ENCODE peak calls at places on chromosomes 7 and 10, in four cellular contexts. T is CD4-positive, CD25-positive, alpha-beta regulatory T cell; Z is CD8-positive, alpha-beta T cell; L is breast epithelium. X is an unnamed sample. For H3K4me1 and H3K27me3, the result is how much of the 10 kb centered on the place peaks cover.

GRCh38 chr10:132881186-132881920 is 61.0 kb downstream of the CFAP46 start:
- DNase-seq in T (no peak), L (peak), Z (no peak), X (no peak)

GRCh38 chr7:101817930-101818698 is 688 bp downstream of the CUX1 start:
- DNase-seq in L (no peak), Z (no peak), T (no peak), X (no peak)

GRCh38 chr10:59950105-59950504 is 43.7 kb upstream of the CCDC6 start:
- DNase-seq in L (no peak), Z (no peak), T (no peak), X (no peak)

GRCh38 chr10:29712108-29712507 is 77.3 kb upstream of the SVIL start:
- DNase-seq in L (no peak), Z (no peak), T (no peak), X (no peak)

GRCh38 chr7:84528756-84529479 is 334.3 kb upstream of the SEMA3A start:
- DNase-seq in L (no peak), Z (no peak), T (no peak), X (no peak)

GRCh38 chr10:11354823-11355222 is 256.6 kb downstream of the USP6NL start:
- DNase-seq in Z (no peak), L (no peak), T (no peak), X (no peak)

GRCh38 chr10:58791137-58791536 is 278.5 kb downstream of the BICC1 start:
- DNase-seq in Z (no peak), L (no peak), T (no peak), X (no peak)

GRCh38 chr10:122861724-122862161 is 16.1 kb upstream of the CUZD1 start:
- DNase-seq in L (no peak), Z (no peak), T (no peak), X (no peak)

GRCh38 chr10:86868353-86868752 is 89.1 kb downstream of the MMRN2 start:
- DNase-seq in Z (no peak), T (no peak), L (no peak), X (no peak)

GRCh38 chr10:112775892-112776679 is 174.0 kb upstream of the TCF7L2 start:
- DNase-seq in L (no peak), Z (no peak), T (no peak), X (no peak)

GRCh38 chr10:33151344-33151864 is 183.1 kb downstream of the NRP1 start:
- DNase-seq in T (no peak), L (no peak), Z (no peak), X (no peak)

GRCh38 chr7:108468246-108468645 is 12.0 kb upstream of the NRCAM start:
- DNase-seq in Z (no peak), T (no peak), L (no peak), X (no peak)

GRCh38 chr10:3365630-3366029 is 193.0 kb upstream of the PITRM1 start:
- DNase-seq in L (no peak), Z (no peak), T (no peak), X (no peak)

GRCh38 chr7:11896663-11897062 is 64.7 kb upstream of the THSD7A start:
- DNase-seq in L (no peak), T (no peak), Z (no peak), X (no peak)

GRCh38 chr7:47601119-47601880 is 19.4 kb upstream of the TNS3 start:
- DNase-seq in Z (no peak), L (no peak), T (no peak), X (no peak)

GRCh38 chr10:24349379-24350110 is 140.6 kb downstream of the KIAA1217 start:
- DNase-seq in L (no peak), T (no peak), Z (no peak), X (no peak)

GRCh38 chr7:158028971-158029370 is 558.7 kb downstream of the PTPRN2 start:
- DNase-seq in T (no peak), Z (no peak), L (peak), X (no peak)

GRCh38 chr10:103854265-103854686 is 1.1 kb downstream of the SH3PXD2A start:
- DNase-seq in T (no peak), Z (no peak), L (no peak), X (no peak)

GRCh38 chr7:98287486-98287959 is 6.0 kb downstream of the BRI3 start:
- DNase-seq in T (no peak), L (no peak), Z (no peak), X (no peak)

GRCh38 chr7:75546272-75547015 is 54.3 kb downstream of the SPDYE5 start:
- DNase-seq in Z (no peak), T (no peak), L (no peak), X (no peak)

GRCh38 chr10:62614389-62615157 is 189.9 kb upstream of the ADO start:
- DNase-seq in Z (no peak), T (no peak), L (no peak), X (no peak)

GRCh38 chr10:13709931-13710690 is 123.3 kb downstream of the PRPF18 start:
- DNase-seq in Z (no peak), L (no peak), T (no peak), X (peak)
- H3K4me1 ChIP-seq in Z (under half), L (under half), T (under half), X (half or more)

DNA sequence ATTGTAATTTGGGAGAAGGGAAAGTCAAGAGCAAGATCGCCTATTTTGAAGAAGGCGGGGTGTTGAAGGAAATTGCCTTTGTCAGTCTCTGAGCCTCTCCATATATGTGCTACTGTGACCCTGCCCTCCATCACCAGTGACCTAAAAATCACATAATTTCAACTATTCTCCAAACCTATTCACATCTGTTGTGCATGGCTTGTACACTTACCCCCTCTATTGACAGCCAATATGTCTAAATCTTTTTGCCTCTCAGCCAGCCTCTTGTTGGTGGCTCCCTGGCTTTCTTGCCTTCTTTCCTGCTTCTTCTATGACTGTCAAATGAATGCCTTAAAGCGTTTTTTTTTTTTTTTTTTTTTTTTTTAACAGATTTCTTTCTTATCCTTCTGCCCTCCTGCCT is 295.6 kb downstream of the AUTS2 start:
- DNase-seq in T (no peak), Z (no peak), L (no peak), X (no peak)
- H3K27ac ChIP-seq in T (no peak), Z (no peak), L (no peak), X (no peak)

GRCh38 chr10:71396084-71396713 is 521 bp upstream of the CDH23 start:
- DNase-seq in T (no peak), Z (peak), L (peak), X (peak)
- H3K27me3 ChIP-seq in T (under half), Z (under half), L (under half), X (half or more)

GRCh38 chr7:106459397-106460072 is 174.8 kb upstream of the NAMPT start:
- DNase-seq in L (no peak), Z (no peak), T (no peak), X (no peak)
- H3K4me1 ChIP-seq in L (under half), Z (under half), T (under half), X (under half)

DNA sequence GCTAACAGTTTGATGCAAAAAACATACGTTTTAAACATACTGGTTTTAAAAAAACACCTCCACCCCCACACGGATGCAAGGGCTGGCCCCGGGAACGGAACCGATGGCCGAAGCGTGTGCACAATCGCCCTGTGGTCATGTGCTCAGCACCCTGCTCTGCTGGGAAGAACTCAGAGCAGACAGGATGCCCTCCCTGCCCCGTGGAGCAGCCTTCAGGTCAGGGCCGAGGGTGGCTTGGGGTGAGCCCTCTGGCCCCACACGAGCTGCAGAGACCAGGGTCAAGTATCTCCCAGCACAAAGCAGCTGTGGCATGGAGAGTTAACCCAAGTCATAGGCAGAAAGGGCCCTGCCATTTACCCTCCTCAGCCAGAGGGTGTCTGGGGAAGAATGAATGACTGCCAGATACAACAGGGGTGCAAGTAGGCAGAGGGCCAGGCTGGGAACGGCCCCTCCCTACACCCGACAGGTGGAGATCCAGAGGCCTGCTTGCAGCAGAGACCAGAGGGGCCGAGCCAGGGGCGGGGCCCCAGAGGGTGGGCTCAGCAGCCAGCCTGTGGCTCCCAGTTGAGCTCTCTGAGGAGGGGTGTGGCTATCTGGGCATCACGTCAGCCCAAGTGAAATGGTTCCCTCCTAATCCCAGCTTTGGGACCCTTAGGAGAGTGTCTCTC is 56.8 kb downstream of the ZRANB1 start:
- DNase-seq in Z (no peak), T (no peak), L (no peak), X (peak)
- H3K27ac ChIP-seq in Z (no peak), T (no peak), L (peak), X (peak)

DNA sequence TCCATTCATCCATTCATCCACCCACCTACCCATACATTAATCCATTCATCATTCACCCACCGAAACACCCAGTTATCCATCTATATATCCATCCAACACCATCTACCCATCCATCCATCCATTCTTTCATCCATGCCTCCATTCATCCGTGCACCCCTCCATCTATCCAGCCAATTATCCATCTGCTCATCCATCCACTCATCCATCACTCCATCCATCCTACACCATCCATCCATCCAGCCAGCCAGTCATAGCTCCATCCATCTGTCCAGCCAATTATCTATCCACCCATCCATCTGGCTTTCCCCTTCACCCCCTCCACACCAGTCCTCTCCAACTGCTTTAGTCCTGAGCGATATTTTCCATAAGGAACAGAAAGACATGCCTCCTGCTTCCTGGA is 7.5 kb upstream of the CXCL12 start:
- DNase-seq in Z (no peak), T (no peak), L (no peak), X (no peak)
- H3K27me3 ChIP-seq in Z (under half), T (under half), L (under half), X (under half)

GRCh38 chr10:101063548-101064414 is 2.0 kb downstream of the KAZALD1 start:
- DNase-seq in T (no peak), Z (no peak), L (no peak), X (no peak)

GRCh38 chr10:101064415-101065030 is 2.7 kb downstream of the KAZALD1 start:
- DNase-seq in L (no peak), Z (no peak), T (no peak), X (no peak)

GRCh38 chr10:101066890-101067355 is 5.1 kb downstream of the KAZALD1 start:
- DNase-seq in L (no peak), T (no peak), Z (no peak), X (no peak)

GRCh38 chr10:101066146-101066889 is 4.5 kb downstream of the KAZALD1 start:
- DNase-seq in T (peak), L (peak), Z (peak), X (peak)

GRCh38 chr10:101065479-101066145 is 3.8 kb downstream of the KAZALD1 start:
- DNase-seq in Z (no peak), L (no peak), T (no peak), X (no peak)
- H3K4me1 ChIP-seq in Z (under half), L (under half), T (under half), X (half or more)

GRCh38 chr7:100200693-100201092 is 19.1 kb upstream of the PVRIG start:
- DNase-seq in T (no peak), L (no peak), Z (no peak), X (no peak)
- H3K27ac ChIP-seq in T (no peak), L (no peak), Z (no peak), X (no peak)